ENCODE peak calls at places on chromosome 1, in seven cellular contexts. P, Z, J, F, L, M and H are unnamed samples.

GRCh38 chr1:110068646-110069301 is 1.7 kb downstream of the ALX3 start:
- DNase-seq in P (no peak), Z (peak), J (no peak), F (no peak), L (peak), M (no peak), H (no peak)

GRCh38 chr1:70745199-70745598 is 302.4 kb downstream of the PTGER3 start:
- DNase-seq in P (no peak), Z (no peak), J (no peak), F (no peak), L (peak), M (no peak), H (no peak)

GRCh38 chr1:32828341-32828740 is 10.9 kb downstream of the S100PBP start:
- DNase-seq in P (no peak), Z (no peak), J (no peak), F (no peak), L (peak), M (no peak), H (no peak)

GRCh38 chr1:170010443-170010842 is 64.1 kb downstream of the KIFAP3 start:
- DNase-seq in P (peak), Z (no peak), J (no peak), F (no peak), L (peak), M (peak), H (no peak)

GRCh38 chr1:227786673-227787512 is 28.6 kb upstream of the PRSS38 start:
- DNase-seq in P (peak), Z (peak), J (no peak), F (no peak), L (peak), M (no peak), H (no peak)

GRCh38 chr1:111516008-111516535 is 12.6 kb upstream of the ADORA3 start:
- DNase-seq in P (no peak), Z (peak), J (no peak), F (no peak), L (peak), M (peak), H (no peak)

GRCh38 chr1:111234258-111234657 is 6.7 kb downstream of the CHI3L2 start:
- DNase-seq in P (no peak), Z (no peak), J (no peak), F (no peak), L (no peak), M (no peak), H (no peak)

GRCh38 chr1:156602557-156602993 is 1.3 kb upstream of the GPATCH4 start:
- DNase-seq in P (peak), Z (no peak), J (no peak), F (no peak), L (peak), M (no peak), H (peak)

GRCh38 chr1:214386747-214387146 is 105.8 kb downstream of the SMYD2 start:
- DNase-seq in P (no peak), Z (no peak), J (no peak), F (no peak), L (no peak), M (no peak), H (no peak)

GRCh38 chr1:194862129-194862528 is 1675.7 kb upstream of the B3GALT2 start:
- DNase-seq in P (no peak), Z (no peak), J (no peak), F (no peak), L (no peak), M (no peak), H (no peak)

GRCh38 chr1:22327411-22327810 is 124.2 kb upstream of the ZBTB40 start:
- DNase-seq in P (no peak), Z (no peak), J (no peak), F (no peak), L (no peak), M (no peak), H (no peak)

GRCh38 chr1:148372731-148373130 is 110.4 kb downstream of the PPIAL4G start:
- DNase-seq in P (peak), Z (peak), J (no peak), F (no peak), L (no peak), M (no peak), H (no peak)

GRCh38 chr1:199083680-199084079 is 444.8 kb downstream of the PTPRC start:
- DNase-seq in P (no peak), Z (no peak), J (no peak), F (no peak), L (no peak), M (no peak), H (no peak)

GRCh38 chr1:24536391-24536840 is 19.5 kb upstream of the NCMAP start:
- DNase-seq in P (peak), Z (peak), J (no peak), F (no peak), L (no peak), M (no peak), H (no peak)

GRCh38 chr1:242467556-242468145 is 56.8 kb downstream of the PLD5 start:
- DNase-seq in P (peak), Z (no peak), J (peak), F (no peak), L (peak), M (peak), H (no peak)

GRCh38 chr1:174114788-174115448 is 44.4 kb upstream of the RABGAP1L start:
- DNase-seq in P (peak), Z (peak), J (peak), F (no peak), L (peak), M (no peak), H (peak)

GRCh38 chr1:21182181-21182711 is 5.5 kb upstream of the EIF4G3 start:
- DNase-seq in P (no peak), Z (no peak), J (no peak), F (no peak), L (no peak), M (no peak), H (no peak)

GRCh38 chr1:178529364-178530036 is 16.6 kb downstream of the TEX35 start:
- DNase-seq in P (no peak), Z (no peak), J (peak), F (no peak), L (peak), M (no peak), H (no peak)

GRCh38 chr1:20932437-20932977 is 145.4 kb upstream of the HP1BP3 start:
- DNase-seq in P (no peak), Z (no peak), J (no peak), F (no peak), L (no peak), M (no peak), H (no peak)

GRCh38 chr1:18411321-18411720 is 69.4 kb upstream of the KLHDC7A start:
- DNase-seq in P (no peak), Z (no peak), J (no peak), F (no peak), L (no peak), M (no peak), H (no peak)

GRCh38 chr1:218785928-218786327 is 387.8 kb upstream of the LYPLAL1 start:
- DNase-seq in P (peak), Z (no peak), J (no peak), F (no peak), L (no peak), M (peak), H (no peak)

GRCh38 chr1:119007672-119008482 is 19.7 kb upstream of the TBX15 start:
- DNase-seq in P (no peak), Z (no peak), J (no peak), F (no peak), L (peak), M (no peak), H (no peak)

GRCh38 chr1:59006309-59006698 is 222.5 kb upstream of the JUN start:
- DNase-seq in P (no peak), Z (no peak), J (no peak), F (no peak), L (no peak), M (no peak), H (no peak)
- H3K27ac ChIP-seq in P (no peak), Z (no peak), J (no peak), F (no peak), L (no peak), M (no peak), H (no peak)

GRCh38 chr1:9062846-9063245 is 6.6 kb downstream of the SLC2A5 start:
- DNase-seq in P (no peak), Z (no peak), J (no peak), F (no peak), L (no peak), M (no peak), H (no peak)

GRCh38 chr1:9061949-9062555 is 7.4 kb downstream of the SLC2A5 start:
- DNase-seq in P (no peak), Z (no peak), J (no peak), F (no peak), L (no peak), M (no peak), H (no peak)

GRCh38 chr1:9059944-9060744 is 9.3 kb downstream of the SLC2A5 start:
- DNase-seq in P (no peak), Z (no peak), J (no peak), F (no peak), L (no peak), M (no peak), H (no peak)

GRCh38 chr1:9058465-9058864 is 11.0 kb downstream of the SLC2A5 start:
- DNase-seq in P (no peak), Z (no peak), J (no peak), F (no peak), L (no peak), M (no peak), H (no peak)

DNA sequence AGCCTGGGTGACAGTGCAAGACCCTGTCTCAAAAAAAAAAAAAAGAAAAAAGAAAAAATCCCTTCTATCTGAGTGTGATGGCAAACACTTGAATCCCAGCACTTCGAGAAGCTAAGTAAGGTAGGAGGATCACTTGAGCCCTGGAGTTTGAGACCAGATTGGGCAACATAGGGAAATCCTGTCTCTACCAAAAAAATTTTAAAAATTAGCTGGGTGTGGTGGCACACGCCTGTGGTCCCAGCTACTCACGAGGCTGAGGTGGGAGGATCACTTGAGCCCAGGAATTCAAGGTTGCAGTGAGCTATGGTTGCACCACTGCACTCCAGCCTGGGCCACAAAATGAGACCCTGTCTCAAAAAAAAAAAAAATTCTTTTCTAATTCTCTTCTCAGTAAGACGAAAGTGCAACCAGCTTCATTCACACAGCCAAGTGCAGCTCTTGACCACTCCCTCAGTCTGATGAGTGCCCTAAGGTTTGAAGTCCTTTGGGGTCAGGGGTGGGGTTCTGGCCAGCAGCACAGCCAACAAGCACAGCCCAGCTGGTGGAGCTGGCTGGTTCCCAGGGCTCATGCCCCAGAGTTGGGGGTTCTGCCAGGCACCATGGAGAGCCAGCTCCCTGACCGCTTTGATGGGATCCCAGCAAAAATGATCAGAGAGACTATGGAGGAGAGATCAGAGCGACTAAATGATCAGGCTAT is 8.0 kb downstream of the SLC2A5 start:
- DNase-seq in P (no peak), Z (no peak), J (no peak), F (no peak), L (no peak), M (no peak), H (no peak)
- H3K27ac ChIP-seq in P (no peak), Z (no peak), J (no peak), F (no peak), L (no peak), M (no peak), H (no peak)

GRCh38 chr1:205812271-205812877 is 624 bp downstream of the SLC41A1 start:
- DNase-seq in P (peak), Z (no peak), J (no peak), F (no peak), L (peak), M (peak), H (no peak)
- H3K27ac ChIP-seq in P (peak), Z (peak), J (peak), F (peak), L (no peak), M (peak), H (peak)

DNA sequence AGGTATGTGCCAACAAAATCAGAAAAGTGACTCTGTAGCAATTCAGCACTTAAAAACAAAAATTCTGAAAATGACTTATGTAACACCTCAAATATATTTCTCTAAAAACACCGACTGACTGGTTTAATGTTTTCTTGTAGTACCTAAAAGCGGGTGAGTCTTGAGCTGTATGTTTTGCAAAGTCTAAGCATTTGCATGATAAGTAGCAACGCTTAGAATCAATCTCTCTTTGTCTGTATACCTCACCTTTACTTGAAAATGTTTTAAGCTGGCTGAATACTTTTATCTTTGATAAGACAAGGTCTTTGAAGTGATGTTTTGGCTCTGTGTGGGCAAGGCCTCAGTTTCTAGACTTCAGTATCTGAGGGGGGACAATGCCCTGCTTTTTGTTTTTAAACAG is 8.3 kb downstream of the ITPKB start:
- DNase-seq in P (no peak), Z (peak), J (no peak), F (no peak), L (peak), M (no peak), H (no peak)
- H3K27ac ChIP-seq in P (no peak), Z (peak), J (no peak), F (peak), L (no peak), M (peak), H (no peak)

GRCh38 chr1:65002156-65002507 is 35.8 kb upstream of the JAK1 start:
- DNase-seq in P (no peak), Z (no peak), J (no peak), F (no peak), L (peak), M (no peak), H (no peak)

GRCh38 chr1:65003316-65003664 is 36.9 kb upstream of the JAK1 start:
- DNase-seq in P (no peak), Z (no peak), J (no peak), F (no peak), L (peak), M (no peak), H (no peak)

GRCh38 chr1:65002508-65003315 is 36.4 kb upstream of the JAK1 start:
- DNase-seq in P (peak), Z (peak), J (peak), F (peak), L (peak), M (peak), H (no peak)

GRCh38 chr1:64996541-64997257 is 30.4 kb upstream of the JAK1 start:
- DNase-seq in P (no peak), Z (no peak), J (no peak), F (no peak), L (no peak), M (no peak), H (no peak)

DNA sequence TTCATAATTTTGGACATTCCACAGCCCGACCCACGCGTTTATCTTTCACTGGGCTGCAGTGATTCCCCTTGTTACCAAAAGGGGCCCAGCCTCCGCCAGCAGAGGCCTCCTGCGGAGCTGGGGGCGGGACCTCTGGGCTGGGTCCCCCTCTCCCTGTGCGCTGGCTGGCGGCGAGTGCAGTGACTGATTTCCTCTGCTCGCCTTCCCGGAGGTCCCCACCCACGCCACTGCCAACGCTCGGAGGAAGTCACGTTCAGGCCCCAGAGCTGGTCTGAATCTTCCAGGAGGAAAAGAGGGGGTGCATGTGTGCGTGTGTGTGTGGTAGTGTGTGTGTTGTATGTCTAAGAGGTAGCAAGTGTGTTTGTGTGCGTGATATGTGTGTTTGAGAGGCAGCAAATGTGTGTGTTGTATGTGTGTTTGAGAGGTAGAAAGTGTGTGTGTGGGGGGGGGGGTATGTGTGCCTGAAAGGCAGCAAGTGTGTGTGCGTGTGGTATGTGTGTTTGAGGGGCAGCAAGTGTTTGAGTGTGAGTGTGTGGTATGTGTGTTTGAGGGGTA is 35.0 kb upstream of the JAK1 start:
- DNase-seq in P (peak), Z (peak), J (no peak), F (peak), L (peak), M (peak), H (no peak)
- H3K27ac ChIP-seq in P (no peak), Z (peak), J (no peak), F (peak), L (no peak), M (peak), H (no peak)

GRCh38 chr1:56457767-56458375 is 121.5 kb downstream of the PLPP3 start:
- DNase-seq in P (no peak), Z (no peak), J (no peak), F (no peak), L (no peak), M (no peak), H (no peak)

GRCh38 chr1:56462209-56462608 is 117.2 kb downstream of the PLPP3 start:
- DNase-seq in P (no peak), Z (no peak), J (no peak), F (no peak), L (no peak), M (no peak), H (no peak)

GRCh38 chr1:56456426-56457101 is 122.8 kb downstream of the PLPP3 start:
- DNase-seq in P (no peak), Z (no peak), J (no peak), F (no peak), L (no peak), M (peak), H (peak)

GRCh38 chr1:56461158-56462127 is 117.9 kb downstream of the PLPP3 start:
- DNase-seq in P (no peak), Z (no peak), J (no peak), F (no peak), L (peak), M (no peak), H (no peak)

GRCh38 chr1:56459260-56459659 is 120.1 kb downstream of the PLPP3 start:
- DNase-seq in P (no peak), Z (no peak), J (no peak), F (no peak), L (no peak), M (no peak), H (no peak)
- H3K27ac ChIP-seq in P (no peak), Z (no peak), J (no peak), F (no peak), L (no peak), M (no peak), H (no peak)